ENCODE peak calls at places on chromosome 13, in five cellular contexts. M, S, N, B and O are unnamed samples.

GRCh38 chr13:111614009-111614408 is 293.6 kb downstream of the TEX29 start:
- DNase-seq in S (no peak), N (no peak), B (no peak), M (no peak), O (no peak)

GRCh38 chr13:113420833-113421600 is 32.3 kb downstream of the ADPRHL1 start:
- DNase-seq in N (peak; percentile 69), M (no peak), B (no peak), S (peak; percentile 40), O (no peak)

GRCh38 chr13:99977334-99977911 is 4.2 kb upstream of the ZIC2 start:
- DNase-seq in B (no peak), M (no peak), S (no peak), N (no peak), O (peak; percentile 30)

GRCh38 chr13:52994051-52994450 is 34.6 kb upstream of the OLFM4 start:
- DNase-seq in M (no peak), B (no peak), S (no peak), N (no peak), O (no peak)

GRCh38 chr13:111005808-111006494 is 91.1 kb upstream of the ANKRD10 start:
- DNase-seq in S (no peak), N (no peak), M (no peak), B (no peak), O (no peak)

GRCh38 chr13:65540064-65540635 is 1690.0 kb downstream of the PCDH9 start:
- DNase-seq in N (no peak), B (no peak), M (no peak), S (no peak), O (no peak)

GRCh38 chr13:27281420-27281819 is 10.8 kb downstream of the RASL11A start:
- DNase-seq in B (no peak), N (no peak), M (no peak), S (no peak), O (no peak)

GRCh38 chr13:105059786-105060185 is 1475.7 kb downstream of the EFNB2 start:
- DNase-seq in N (no peak), M (no peak), B (no peak), S (no peak), O (no peak)

GRCh38 chr13:104984296-104984818 is 1551.1 kb downstream of the EFNB2 start:
- DNase-seq in S (no peak), N (no peak), B (peak; percentile 92), M (no peak), O (no peak)

GRCh38 chr13:72437458-72437857 is 290.0 kb downstream of the MZT1 start:
- DNase-seq in N (no peak), S (no peak), M (no peak), B (no peak), O (no peak)

GRCh38 chr13:23741879-23742510 is 147.2 kb downstream of the MIPEP start:
- DNase-seq in M (peak; percentile 19), S (peak; percentile 64), N (peak; percentile 43), B (no peak), O (no peak)

GRCh38 chr13:99312493-99312883 is 5.3 kb upstream of the GPR183 start:
- DNase-seq in S (no peak), N (no peak), M (no peak), B (no peak), O (no peak)

GRCh38 chr13:111893607-111894443 is 173.1 kb upstream of the SOX1 start:
- DNase-seq in N (no peak), S (peak; percentile 40), M (no peak), B (no peak), O (no peak)

GRCh38 chr13:78161266-78161665 is 242.6 kb upstream of the EDNRB start:
- DNase-seq in B (no peak), N (no peak), M (no peak), S (no peak), O (no peak)

GRCh38 chr13:111034811-111035210 is 80.3 kb upstream of the ARHGEF7 start:
- DNase-seq in M (no peak), S (no peak), B (no peak), N (no peak), O (no peak)

GRCh38 chr13:102870677-102871415 is 25.0 kb downstream of the ERCC5 start:
- DNase-seq in M (peak; percentile 32), N (peak; percentile 56), B (no peak), S (peak; percentile 62), O (peak; percentile 39)

GRCh38 chr13:23956106-23956505 is 58.8 kb upstream of the C1QTNF9B start:
- DNase-seq in S (no peak), B (no peak), N (no peak), M (peak; percentile 33), O (no peak)

GRCh38 chr13:98829541-98829940 is 77.1 kb upstream of the SLC15A1 start:
- DNase-seq in S (no peak), M (no peak), N (no peak), B (no peak), O (no peak)

GRCh38 chr13:99484405-99484981 is 16.8 kb upstream of the TM9SF2 start:
- DNase-seq in B (no peak), M (no peak), S (no peak), N (no peak), O (no peak)

GRCh38 chr13:60062502-60062901 is 101.2 kb downstream of the DIAPH3 start:
- DNase-seq in N (no peak), M (no peak), S (no peak), B (no peak), O (no peak)

GRCh38 chr13:75550159-75550567 is 572 bp downstream of the UCHL3 start:
- DNase-seq in M (peak; percentile 23), N (peak; percentile 60), B (no peak), S (no peak), O (peak; percentile 52)

GRCh38 chr13:112885782-112886268 is 83.2 kb upstream of the MCF2L start:
- DNase-seq in N (peak; percentile 55), S (peak; percentile 83), B (no peak), M (peak; percentile 61), O (peak; percentile 71)

GRCh38 chr13:20499986-20500385 is 25.7 kb downstream of the CRYL1 start:
- DNase-seq in B (no peak), S (no peak), M (no peak), N (no peak), O (no peak)

GRCh38 chr13:21225082-21225481 is 48.6 kb downstream of the MRPL57 start:
- DNase-seq in M (no peak), S (no peak), N (no peak), B (no peak), O (peak; percentile 45)

GRCh38 chr13:99876651-99877050 is 94.9 kb downstream of the ZIC5 start:
- DNase-seq in B (no peak), N (no peak), S (no peak), M (no peak), O (no peak)

GRCh38 chr13:21434588-21434987 is 24.5 kb downstream of the ZDHHC20 start:
- DNase-seq in S (no peak), B (no peak), M (no peak), N (no peak), O (no peak)

GRCh38 chr13:80141114-80141849 is 199.6 kb downstream of the SPRY2 start:
- DNase-seq in N (no peak), M (no peak), S (no peak), B (no peak), O (no peak)

GRCh38 chr13:50783940-50784339 is 59.6 kb downstream of the DLEU7 start:
- DNase-seq in N (no peak), M (no peak), B (no peak), S (no peak), O (no peak)

GRCh38 chr13:51547425-51548176 is 36.7 kb upstream of the WDFY2 start:
- DNase-seq in M (no peak), S (no peak), N (no peak), B (no peak), O (peak; percentile 68)

GRCh38 chr13:113526466-113527220 is 36.1 kb upstream of the DCUN1D2 start:
- DNase-seq in B (no peak), M (no peak), S (no peak), N (no peak), O (no peak)

GRCh38 chr13:109747524-109747923 is 38.9 kb downstream of the IRS2 start:
- DNase-seq in M (no peak), B (no peak), N (no peak), S (no peak), O (no peak)

DNA sequence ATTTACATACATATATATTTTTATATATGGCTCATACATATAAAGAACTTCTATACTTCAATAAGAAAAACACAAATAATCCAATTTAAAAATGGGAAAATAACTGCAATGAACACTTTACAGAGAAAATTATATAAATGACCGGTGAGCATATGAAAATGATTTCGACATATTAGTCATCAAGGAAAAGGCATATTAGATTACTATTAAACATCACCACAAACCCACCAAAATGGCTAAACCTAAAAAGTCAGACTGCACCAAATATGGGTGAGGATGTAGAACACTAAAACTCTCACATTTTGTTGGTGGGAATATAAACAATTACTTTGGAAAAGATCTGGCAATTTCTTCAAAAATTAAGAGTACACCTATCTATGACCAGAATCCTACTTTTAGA is 316.2 kb downstream of the ENOX1 start:
- DNase-seq in M (no peak), S (no peak), B (no peak), N (no peak), O (no peak)
- TF ChIP-seq ESRRA in M (no peak), S (no peak), B (no peak), N (no peak), O (no peak)

GRCh38 chr13:31000889-31001288 is 68.4 kb downstream of the TEX26 start:
- DNase-seq in M (no peak), S (no peak), N (no peak), B (no peak), O (no peak)

GRCh38 chr13:30997697-30998547 is 65.5 kb downstream of the TEX26 start:
- DNase-seq in N (no peak), M (no peak), B (no peak), S (no peak), O (no peak)

GRCh38 chr13:31001647-31002046 is 69.2 kb downstream of the TEX26 start:
- DNase-seq in M (no peak), S (no peak), B (no peak), N (no peak), O (peak; percentile 33)

GRCh38 chr13:30995331-30995730 is 62.9 kb downstream of the TEX26 start:
- DNase-seq in S (no peak), N (no peak), M (no peak), B (no peak), O (no peak)

DNA sequence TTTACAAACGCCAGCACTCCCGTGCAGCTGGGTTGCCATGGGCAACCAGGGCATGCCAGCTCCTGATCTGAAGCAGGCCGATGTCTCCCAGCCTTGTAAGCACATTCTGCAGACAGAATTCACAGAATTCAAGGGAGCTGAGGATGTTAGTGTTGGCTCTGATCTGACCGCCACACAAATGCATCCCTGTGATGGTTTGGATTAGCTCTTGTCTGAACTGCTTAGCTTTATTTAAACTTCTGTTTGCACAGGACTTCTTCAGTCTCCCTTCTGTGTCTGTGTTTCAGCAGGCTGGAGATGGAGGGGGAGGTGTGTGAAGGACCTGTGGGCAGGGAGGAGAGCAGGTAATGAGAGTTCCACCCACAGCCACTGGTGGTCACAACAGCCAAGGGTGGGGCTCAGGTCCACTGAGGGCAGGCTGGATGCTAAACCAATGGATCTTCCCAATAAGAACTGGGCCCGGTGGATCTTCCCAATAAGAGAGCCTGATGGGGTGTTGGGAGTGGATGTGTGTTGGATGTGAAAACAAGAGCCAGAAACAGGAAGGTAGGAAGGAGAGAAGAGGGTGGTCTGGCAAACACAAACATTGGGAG is 66.2 kb downstream of the TEX26 start:
- DNase-seq in N (no peak), B (no peak), M (no peak), S (no peak), O (no peak)
- TF ChIP-seq ESRRA in N (no peak), B (no peak), M (no peak), S (no peak), O (no peak)

GRCh38 chr13:40755082-40755755 is 15.8 kb downstream of the MRPS31 start:
- DNase-seq in B (no peak), M (no peak), S (no peak), N (no peak), O (no peak)

GRCh38 chr13:40749327-40749726 is 21.7 kb downstream of the MRPS31 start:
- DNase-seq in N (no peak), M (no peak), B (no peak), S (no peak), O (no peak)
- TF ChIP-seq ESRRA in N (no peak), M (no peak), B (no peak), S (no peak), O (no peak)

GRCh38 chr13:96216543-96216942 is 126.6 kb downstream of the HS6ST3 start:
- DNase-seq in N (no peak), S (peak; percentile 16), B (no peak), M (no peak), O (no peak)
- TF ChIP-seq ESRRA in N (no peak), S (no peak), B (no peak), M (no peak), O (no peak)